ENCODE peak calls at places on chromosomes 7 and 10, in four cellular contexts. U, J, W and E are unnamed samples.
A peak's percentile ranks its signal among the peaks of the same experiment; 100 is the strongest.

GRCh38 chr7:82235710-82236109 is 207.9 kb downstream of the CACNA2D1 start:
- DNase-seq in W (no peak), U (no peak), J (peak; percentile 15), E (no peak)

GRCh38 chr7:24406053-24406561 is 122.1 kb downstream of the NPY start:
- DNase-seq in U (no peak), W (no peak), J (no peak), E (no peak)

GRCh38 chr10:126468876-126469643 is 80.8 kb upstream of the ADAM12 start:
- DNase-seq in U (no peak), W (no peak), J (peak; percentile 62), E (no peak)

GRCh38 chr10:130242483-130242882 is 106.3 kb downstream of the GLRX3 start:
- DNase-seq in U (no peak), W (no peak), J (no peak), E (no peak)

GRCh38 chr7:24052572-24053223 is 231.3 kb upstream of the NPY start:
- DNase-seq in W (no peak), J (peak; percentile 15), U (no peak), E (peak; percentile 50)

GRCh38 chr10:6067457-6067856 is 5.3 kb upstream of the IL2RA start:
- DNase-seq in J (no peak), U (peak; percentile 0), W (no peak), E (no peak)

GRCh38 chr7:1666251-1666778 is 3.8 kb upstream of the ELFN1 start:
- DNase-seq in U (no peak), J (no peak), W (peak; percentile 69), E (no peak)

GRCh38 chr10:128111686-128112085 is 14.5 kb downstream of the MKI67 start:
- DNase-seq in J (no peak), W (no peak), U (no peak), E (no peak)

GRCh38 chr10:104331208-104331838 is 6.9 kb downstream of the ITPRIP start:
- DNase-seq in J (no peak), U (peak; percentile 27), W (no peak), E (no peak)

GRCh38 chr10:42802889-42803288 is 20.3 kb downstream of the BMS1 start:
- DNase-seq in W (no peak), U (no peak), J (no peak), E (no peak)

GRCh38 chr7:75617634-75618234 is 121.0 kb downstream of the HIP1 start:
- DNase-seq in U (peak; percentile 24), J (no peak), W (no peak), E (no peak)

GRCh38 chr7:112157072-112157471 is 49.1 kb downstream of the DOCK4 start:
- DNase-seq in J (peak; percentile 59), W (no peak), U (no peak), E (peak; percentile 91)

GRCh38 chr10:108608860-108609259 is 1314.5 kb downstream of the XPNPEP1 start:
- DNase-seq in J (no peak), W (no peak), U (no peak), E (no peak)

GRCh38 chr10:23191764-23192395 is at the start of gene PTF1A:
- DNase-seq in W (no peak), U (peak; percentile 84), J (no peak), E (no peak)
- H3K4me3 ChIP-seq in W (no peak within 1 kb of the TSS), U (peak within 1 kb of the TSS; percentile 83), J (no peak within 1 kb of the TSS), E (no peak within 1 kb of the TSS)

DNA sequence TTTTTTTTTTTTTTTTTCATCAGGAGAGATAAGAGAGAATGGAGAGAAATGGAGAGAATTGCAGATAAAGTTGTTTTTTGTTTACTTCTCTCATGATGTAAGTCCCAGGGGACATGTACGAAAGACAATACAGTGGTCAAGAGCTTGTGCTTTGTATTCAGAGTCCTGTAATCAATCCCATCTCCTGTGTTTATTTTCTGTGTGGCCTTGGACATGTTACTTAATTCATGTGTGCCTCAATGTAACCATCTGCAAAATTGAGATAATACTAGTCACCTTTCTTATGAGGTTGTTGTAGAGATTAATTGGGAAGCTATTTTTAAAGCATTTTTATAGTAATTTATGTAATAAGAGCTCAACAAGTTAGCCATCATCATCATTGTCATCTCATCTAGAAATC is 117.5 kb downstream of the CDK14 start:
- DNase-seq in U (no peak), W (no peak), J (no peak), E (no peak)
- H3K4me3 ChIP-seq in U (no peak overlapping the region), W (no peak overlapping the region), J (no peak overlapping the region), E (no peak overlapping the region)

GRCh38 chr10:67471022-67471421 is 225.0 kb downstream of the CTNNA3 start:
- DNase-seq in U (no peak), J (no peak), W (no peak), E (no peak)
- H3K4me3 ChIP-seq in U (no peak overlapping the region), J (no peak overlapping the region), W (no peak overlapping the region), E (no peak overlapping the region)

GRCh38 chr10:86974484-86974883 is 6.2 kb downstream of the ADIRF start:
- DNase-seq in U (no peak), W (no peak), J (no peak), E (no peak)
- H3K4me3 ChIP-seq in U (no peak overlapping the region), W (no peak overlapping the region), J (no peak overlapping the region), E (no peak overlapping the region)

GRCh38 chr7:131011976-131012375 is 278.0 kb upstream of the KLF14 start:
- DNase-seq in U (no peak), W (peak; percentile 58), J (peak; percentile 81), E (no peak)
- H3K4me3 ChIP-seq in U (no peak overlapping the region), W (no peak overlapping the region), J (no peak overlapping the region), E (no peak overlapping the region)

GRCh38 chr7:134289423-134289822 is 27.3 kb downstream of the SLC35B4 start:
- DNase-seq in J (no peak), W (no peak), U (no peak), E (no peak)

GRCh38 chr7:134284952-134285351 is 31.8 kb downstream of the SLC35B4 start:
- DNase-seq in J (no peak), W (no peak), U (no peak), E (no peak)

GRCh38 chr7:134283972-134284371 is 32.8 kb downstream of the SLC35B4 start:
- DNase-seq in J (no peak), W (no peak), U (no peak), E (no peak)

GRCh38 chr7:134290286-134290685 is 26.4 kb downstream of the SLC35B4 start:
- DNase-seq in W (peak; percentile 13), J (peak; percentile 11), U (no peak), E (no peak)

GRCh38 chr7:134288265-134288664 is 28.5 kb downstream of the SLC35B4 start:
- DNase-seq in U (no peak), W (no peak), J (no peak), E (no peak)
- H3K4me3 ChIP-seq in U (no peak overlapping the region), W (no peak overlapping the region), J (no peak overlapping the region), E (no peak overlapping the region)

GRCh38 chr10:98446121-98446655 is 547 bp downstream of the HPS1 start:
- DNase-seq in J (no peak), U (peak; percentile 47), W (peak; percentile 36), E (no peak)

GRCh38 chr10:98446656-98447221 is at the start of gene HPS1:
- DNase-seq in U (peak; percentile 81), W (peak; percentile 80), J (peak; percentile 19), E (no peak)

GRCh38 chr10:98449287-98449686 is 2.6 kb upstream of the HPS1 start:
- DNase-seq in U (no peak), W (no peak), J (no peak), E (no peak)

GRCh38 chr10:98444314-98445006 is 2.3 kb downstream of the HPS1 start:
- DNase-seq in W (no peak), U (no peak), J (no peak), E (no peak)

GRCh38 chr10:98445200-98445812 is 1.4 kb downstream of the HPS1 start:
- DNase-seq in W (no peak), U (no peak), J (no peak), E (no peak)
- H3K4me3 ChIP-seq in W (no peak overlapping the region), U (no peak overlapping the region), J (peak overlapping the region; percentile 68), E (no peak overlapping the region)

GRCh38 chr7:74453321-74454011 is at the start of gene GTF2IRD1:
- DNase-seq in U (peak; percentile 71), J (peak; percentile 50), W (peak; percentile 88), E (no peak)
- H3K4me3 ChIP-seq in U (peak within 1 kb of the TSS; percentile 70), J (peak within 1 kb of the TSS; percentile 71), W (peak within 1 kb of the TSS; percentile 92), E (peak within 1 kb of the TSS; percentile 78)

DNA sequence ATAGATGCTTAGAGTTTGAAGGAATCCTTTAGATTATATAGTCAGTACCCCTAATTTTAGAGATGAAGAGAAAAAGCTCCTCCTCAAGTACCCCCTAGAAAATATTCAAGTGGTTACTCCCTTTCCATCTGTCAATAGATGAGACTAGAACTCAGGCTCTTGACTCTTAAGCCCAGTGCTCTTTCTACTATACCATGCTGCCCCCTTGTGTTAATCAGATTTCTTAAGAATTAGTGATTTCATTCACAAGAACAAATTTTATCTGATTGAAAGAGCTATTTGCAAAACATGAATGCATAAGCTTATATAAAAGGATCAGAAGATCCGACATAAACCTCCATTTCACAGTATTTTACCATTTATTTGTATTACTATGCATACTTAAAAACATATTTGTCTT is 179.3 kb downstream of the TFEC start:
- DNase-seq in W (no peak), U (no peak), J (peak; percentile 19), E (peak; percentile 7)
- H3K4me3 ChIP-seq in W (no peak overlapping the region), U (no peak overlapping the region), J (no peak overlapping the region), E (no peak overlapping the region)